ENCODE peak calls at places on chromosome 10, in ten cellular contexts. U, H, Z, X, E, A, L, C, W and M are unnamed samples.

GRCh38 chr10:119301397-119301796 is 94.0 kb downstream of the GRK5 start:
- DNase-seq in U (no peak), H (peak; percentile 62), Z (peak; percentile 37), X (no peak), E (no peak), A (peak; percentile 43), L (no peak), C (no peak), W (no peak), M (no peak)

GRCh38 chr10:127337801-127338200 is 141.4 kb upstream of the INSYN2A start:
- DNase-seq in U (no peak), H (no peak), Z (no peak), X (no peak), E (no peak), A (no peak), L (no peak), C (no peak), W (no peak), M (no peak)

GRCh38 chr10:5566606-5567005 is 41.8 kb downstream of the CALML3 start:
- DNase-seq in U (no peak), H (no peak), Z (no peak), X (no peak), E (no peak), A (peak; percentile 88), L (no peak), C (no peak), W (no peak), M (no peak)

GRCh38 chr10:132384618-132385510 is 12.1 kb upstream of the PWWP2B start:
- DNase-seq in U (no peak), H (no peak), Z (no peak), X (no peak), E (no peak), A (no peak), L (no peak), C (no peak), W (no peak), M (no peak)

GRCh38 chr10:12631216-12631615 is 281.9 kb downstream of the CAMK1D start:
- DNase-seq in U (no peak), H (no peak), Z (no peak), X (peak; percentile 7), E (no peak), A (no peak), L (no peak), C (no peak), W (no peak), M (peak; percentile 13)

GRCh38 chr10:30782543-30783461 is 153.2 kb upstream of the LYZL2 start:
- DNase-seq in U (no peak), H (no peak), Z (no peak), X (peak; percentile 54), E (no peak), A (peak; percentile 10), L (no peak), C (no peak), W (no peak), M (peak; percentile 45)

GRCh38 chr10:24039331-24039730 is 169.6 kb upstream of the KIAA1217 start:
- DNase-seq in U (no peak), H (no peak), Z (no peak), X (no peak), E (no peak), A (no peak), L (no peak), C (no peak), W (no peak), M (no peak)

GRCh38 chr10:71748671-71749191 is 24.6 kb downstream of the VSIR start:
- DNase-seq in U (no peak), H (peak; percentile 65), Z (peak; percentile 59), X (no peak), E (no peak), A (no peak), L (peak; percentile 72), C (peak; percentile 73), W (no peak), M (no peak)

GRCh38 chr10:11901454-11902431 is 78.6 kb downstream of the PROSER2 start:
- DNase-seq in U (no peak), H (no peak), Z (no peak), X (peak; percentile 12), E (no peak), A (no peak), L (no peak), C (no peak), W (no peak), M (peak; percentile 33)

GRCh38 chr10:28811639-28812349 is 134.5 kb downstream of the BAMBI start:
- DNase-seq in U (no peak), H (no peak), Z (no peak), X (no peak), E (no peak), A (no peak), L (no peak), C (peak; percentile 1), W (no peak), M (no peak)

GRCh38 chr10:119871881-119872609 is 598 bp downstream of the MCMBP start:
- DNase-seq in U (peak; percentile 72), H (peak; percentile 32), Z (peak; percentile 55), X (peak; percentile 49), E (peak; percentile 57), A (peak; percentile 44), L (peak; percentile 41), C (no peak), W (peak; percentile 64), M (peak; percentile 53)

GRCh38 chr10:110868981-110869380 is 2.7 kb upstream of the PDCD4 start:
- DNase-seq in U (no peak), H (peak; percentile 58), Z (peak; percentile 57), X (no peak), E (no peak), A (no peak), L (no peak), C (no peak), W (no peak), M (no peak)

GRCh38 chr10:19930936-19931859 is 115.0 kb downstream of the PLXDC2 start:
- DNase-seq in U (no peak), H (no peak), Z (no peak), X (peak; percentile 68), E (peak; percentile 73), A (peak; percentile 9), L (no peak), C (no peak), W (peak; percentile 71), M (peak; percentile 75)

GRCh38 chr10:72800741-72801092 is 92.8 kb upstream of the OIT3 start:
- DNase-seq in U (no peak), H (no peak), Z (no peak), X (no peak), E (no peak), A (no peak), L (no peak), C (no peak), W (no peak), M (no peak)

GRCh38 chr10:3207351-3207750 is 34.8 kb upstream of the PITRM1 start:
- DNase-seq in U (no peak), H (no peak), Z (no peak), X (no peak), E (no peak), A (no peak), L (no peak), C (no peak), W (no peak), M (no peak)

GRCh38 chr10:8051851-8052257 is 2.6 kb upstream of the GATA3 start:
- DNase-seq in U (peak; percentile 84), H (no peak), Z (no peak), X (no peak), E (no peak), A (no peak), L (no peak), C (no peak), W (no peak), M (no peak)

GRCh38 chr10:59536151-59536550 is 173.5 kb downstream of the SLC16A9 start:
- DNase-seq in U (no peak), H (no peak), Z (no peak), X (peak; percentile 92), E (peak; percentile 53), A (peak; percentile 55), L (no peak), C (peak; percentile 21), W (no peak), M (peak; percentile 62)

GRCh38 chr10:114715171-114715670 is 57.1 kb upstream of the ABLIM1 start:
- DNase-seq in U (no peak), H (no peak), Z (no peak), X (peak; percentile 71), E (peak; percentile 32), A (peak; percentile 75), L (no peak), C (no peak), W (no peak), M (peak; percentile 67)

GRCh38 chr10:89327803-89328441 is at the start of gene IFIT3:
- DNase-seq in U (no peak), H (no peak), Z (no peak), X (peak; percentile 96), E (peak; percentile 70), A (peak; percentile 91), L (no peak), C (peak; percentile 51), W (peak; percentile 32), M (peak; percentile 97)

GRCh38 chr10:23171232-23171876 is 20.8 kb upstream of the PTF1A start:
- DNase-seq in U (peak; percentile 76), H (no peak), Z (no peak), X (peak; percentile 52), E (peak; percentile 32), A (peak; percentile 3), L (no peak), C (peak; percentile 24), W (no peak), M (peak; percentile 39)

GRCh38 chr10:118725784-118726507 is 28.8 kb downstream of the CACUL1 start:
- DNase-seq in U (no peak), H (no peak), Z (no peak), X (peak; percentile 33), E (no peak), A (peak; percentile 69), L (no peak), C (no peak), W (no peak), M (peak; percentile 40)

GRCh38 chr10:33291053-33291592 is 43.3 kb downstream of the NRP1 start:
- DNase-seq in U (no peak), H (no peak), Z (no peak), X (peak; percentile 78), E (peak; percentile 76), A (peak; percentile 93), L (no peak), C (no peak), W (no peak), M (peak; percentile 92)

GRCh38 chr10:132978542-132978941 is 36.2 kb upstream of the CFAP46 start:
- DNase-seq in U (no peak), H (no peak), Z (no peak), X (no peak), E (no peak), A (no peak), L (no peak), C (no peak), W (no peak), M (no peak)

GRCh38 chr10:85642082-85642420 is 724.5 kb downstream of the GRID1 start:
- DNase-seq in U (no peak), H (no peak), Z (no peak), X (peak; percentile 2), E (peak; percentile 51), A (peak; percentile 76), L (no peak), C (no peak), W (no peak), M (peak; percentile 6)